ENCODE peak calls at places on chromosomes 11 and 22, in six cellular contexts. One of them, this sample, is unnamed.

GRCh38 chr11:121553806-121554205 is 101.0 kb upstream of the SORL1-AS1 start:
- DNase-seq in IMR-90: peak; percentile 44
- DNase-seq in endodermal cell: peak; percentile 20
- DNase-seq in A549: no peak
- DNase-seq in neural progenitor cell: no peak
- DNase-seq in heart right ventricle: no peak
- DNase-seq in this sample: no peak

GRCh38 chr11:3894128-3894731 is 38.8 kb downstream of the STIM1 start:
- DNase-seq in IMR-90: peak; percentile 22
- DNase-seq in endodermal cell: no peak
- DNase-seq in A549: no peak
- DNase-seq in neural progenitor cell: no peak
- DNase-seq in heart right ventricle: peak; percentile 66
- DNase-seq in this sample: peak; percentile 37

GRCh38 chr22:40182231-40182835 is 4.6 kb downstream of the TNRC6B start:
- DNase-seq in IMR-90: no peak
- DNase-seq in endodermal cell: no peak
- DNase-seq in A549: no peak
- DNase-seq in neural progenitor cell: no peak
- DNase-seq in heart right ventricle: no peak
- DNase-seq in this sample: no peak

GRCh38 chr22:50587407-50587806 is 4.8 kb upstream of the CHKB start:
- DNase-seq in IMR-90: no peak
- DNase-seq in endodermal cell: no peak
- DNase-seq in A549: no peak
- DNase-seq in neural progenitor cell: no peak
- DNase-seq in heart right ventricle: no peak
- DNase-seq in this sample: no peak

GRCh38 chr11:86809561-86809960 is 9.2 kb downstream of the PRSS23 start:
- DNase-seq in IMR-90: no peak
- DNase-seq in endodermal cell: no peak
- DNase-seq in A549: no peak
- DNase-seq in neural progenitor cell: no peak
- DNase-seq in heart right ventricle: no peak
- DNase-seq in this sample: no peak

GRCh38 chr11:10388096-10388495 is 67.0 kb upstream of the AMPD3 start:
- DNase-seq in IMR-90: no peak
- DNase-seq in endodermal cell: no peak
- DNase-seq in A549: no peak
- DNase-seq in neural progenitor cell: no peak
- DNase-seq in heart right ventricle: no peak
- DNase-seq in this sample: no peak

GRCh38 chr11:65209711-65210360 is 28.1 kb downstream of the CAPN1 start:
- DNase-seq in IMR-90: no peak
- DNase-seq in endodermal cell: peak; percentile 28
- DNase-seq in A549: no peak
- DNase-seq in neural progenitor cell: no peak
- DNase-seq in heart right ventricle: no peak
- DNase-seq in this sample: no peak

GRCh38 chr11:798093-798713 is at the start of gene SLC25A22:
- DNase-seq in IMR-90: peak; percentile 71
- DNase-seq in endodermal cell: peak; percentile 92
- DNase-seq in A549: peak; percentile 87
- DNase-seq in neural progenitor cell: peak; percentile 93
- DNase-seq in heart right ventricle: peak; percentile 83
- DNase-seq in this sample: peak; percentile 83

GRCh38 chr11:66889974-66890373 is 33.1 kb downstream of the LRFN4 start:
- DNase-seq in IMR-90: no peak
- DNase-seq in endodermal cell: peak; percentile 54
- DNase-seq in A549: no peak
- DNase-seq in neural progenitor cell: peak; percentile 84
- DNase-seq in heart right ventricle: no peak
- DNase-seq in this sample: peak; percentile 19

GRCh38 chr11:57426754-57427691 is at the start of gene SLC43A3:
- DNase-seq in IMR-90: peak; percentile 82
- DNase-seq in endodermal cell: peak; percentile 89
- DNase-seq in A549: no peak
- DNase-seq in neural progenitor cell: peak; percentile 70
- DNase-seq in heart right ventricle: peak; percentile 77
- DNase-seq in this sample: peak; percentile 80

GRCh38 chr22:22442928-22443709 is 65.4 kb downstream of the ZNF280B start:
- DNase-seq in IMR-90: no peak
- DNase-seq in endodermal cell: no peak
- DNase-seq in A549: no peak
- DNase-seq in neural progenitor cell: no peak
- DNase-seq in heart right ventricle: no peak
- DNase-seq in this sample: no peak

GRCh38 chr11:36354221-36355003 is 58.3 kb downstream of the PRR5L start:
- DNase-seq in IMR-90: peak; percentile 67
- DNase-seq in endodermal cell: no peak
- DNase-seq in A549: no peak
- DNase-seq in neural progenitor cell: no peak
- DNase-seq in heart right ventricle: no peak
- DNase-seq in this sample: no peak

GRCh38 chr22:39560127-39560526 is 10.4 kb upstream of the CACNA1I start:
- DNase-seq in IMR-90: no peak
- DNase-seq in endodermal cell: no peak
- DNase-seq in A549: no peak
- DNase-seq in neural progenitor cell: no peak
- DNase-seq in heart right ventricle: no peak
- DNase-seq in this sample: no peak

GRCh38 chr11:11501546-11502274 is 120.1 kb downstream of the GALNT18 start:
- DNase-seq in IMR-90: no peak
- DNase-seq in endodermal cell: no peak
- DNase-seq in A549: no peak
- DNase-seq in neural progenitor cell: no peak
- DNase-seq in heart right ventricle: no peak
- DNase-seq in this sample: no peak

GRCh38 chr11:93031386-93031785 is 61.9 kb downstream of the MTNR1B start:
- DNase-seq in IMR-90: peak; percentile 82
- DNase-seq in endodermal cell: peak; percentile 91
- DNase-seq in A549: no peak
- DNase-seq in neural progenitor cell: peak; percentile 19
- DNase-seq in heart right ventricle: no peak
- DNase-seq in this sample: no peak

GRCh38 chr11:9176550-9176949 is 85.2 kb upstream of the SCUBE2 start:
- DNase-seq in IMR-90: peak; percentile 35
- DNase-seq in endodermal cell: no peak
- DNase-seq in A549: no peak
- DNase-seq in neural progenitor cell: no peak
- DNase-seq in heart right ventricle: no peak
- DNase-seq in this sample: no peak

DNA sequence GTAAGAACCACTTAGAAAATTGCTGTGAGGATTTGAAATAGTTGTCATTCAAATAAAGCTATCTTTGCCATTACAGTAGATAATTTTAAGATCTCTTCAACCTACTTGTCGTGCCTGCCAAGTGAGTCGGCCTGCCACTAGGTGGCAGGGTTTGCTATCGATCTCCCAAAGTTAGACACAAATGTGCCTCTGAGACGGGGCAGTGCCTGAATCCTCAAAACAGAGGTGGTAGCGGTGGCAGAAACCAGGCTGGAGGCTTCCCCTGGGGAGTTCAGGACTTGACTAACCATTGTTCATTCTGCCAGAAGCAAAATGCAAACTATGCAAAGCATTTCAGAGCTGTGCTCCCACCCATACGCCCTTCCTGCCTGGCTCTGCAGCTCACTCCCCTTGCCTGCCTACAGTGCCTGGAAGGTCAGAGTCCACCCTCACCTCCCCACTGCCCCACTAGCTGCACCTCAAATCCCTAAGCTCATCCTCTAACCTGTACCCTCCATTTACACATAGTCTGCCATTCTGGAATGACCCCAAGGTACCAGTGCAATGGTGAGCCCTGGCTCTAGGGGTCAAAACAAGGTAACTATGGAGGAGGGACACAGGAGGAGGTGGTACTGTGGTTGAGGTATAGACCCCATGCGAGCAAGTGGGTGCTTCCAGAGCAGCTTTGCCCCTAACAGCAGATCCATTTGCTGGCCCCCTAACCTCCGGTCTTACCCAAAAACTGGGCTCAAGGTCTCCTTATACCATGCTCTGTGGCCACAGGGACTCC is 82.1 kb downstream of the C11orf58 start:
- DNase-seq in IMR-90: peak; percentile 61
- DNase-seq in endodermal cell: peak; percentile 95
- DNase-seq in A549: peak; percentile 82
- DNase-seq in neural progenitor cell: peak; percentile 90
- DNase-seq in heart right ventricle: peak; percentile 81
- DNase-seq in this sample: peak; percentile 75
- H3K9me3 ChIP-seq in IMR-90: no peaks in the 10 kb centered on the region
- H3K9me3 ChIP-seq in endodermal cell: no peaks in the 10 kb centered on the region
- H3K9me3 ChIP-seq in A549: no peaks in the 10 kb centered on the region
- H3K9me3 ChIP-seq in neural progenitor cell: no peaks in the 10 kb centered on the region
- H3K9me3 ChIP-seq in heart right ventricle: no peaks in the 10 kb centered on the region
- H3K9me3 ChIP-seq in this sample: no peaks in the 10 kb centered on the region

GRCh38 chr22:48091656-48092223 is 1329.3 kb downstream of the TBC1D22A start:
- DNase-seq in IMR-90: no peak
- DNase-seq in endodermal cell: peak; percentile 18
- DNase-seq in A549: no peak
- DNase-seq in neural progenitor cell: no peak
- DNase-seq in heart right ventricle: no peak
- DNase-seq in this sample: no peak

GRCh38 chr22:48088926-48089536 is 1326.6 kb downstream of the TBC1D22A start:
- DNase-seq in IMR-90: no peak
- DNase-seq in endodermal cell: peak; percentile 39
- DNase-seq in A549: no peak
- DNase-seq in neural progenitor cell: no peak
- DNase-seq in heart right ventricle: no peak
- DNase-seq in this sample: no peak

GRCh38 chr22:48091060-48091650 is 1328.7 kb downstream of the TBC1D22A start:
- DNase-seq in IMR-90: no peak
- DNase-seq in endodermal cell: peak; percentile 20
- DNase-seq in A549: no peak
- DNase-seq in neural progenitor cell: no peak
- DNase-seq in heart right ventricle: no peak
- DNase-seq in this sample: no peak

GRCh38 chr22:48089601-48090331 is 1327.3 kb downstream of the TBC1D22A start:
- DNase-seq in IMR-90: no peak
- DNase-seq in endodermal cell: peak; percentile 43
- DNase-seq in A549: peak; percentile 16
- DNase-seq in neural progenitor cell: no peak
- DNase-seq in heart right ventricle: peak; percentile 53
- DNase-seq in this sample: peak; percentile 61

DNA sequence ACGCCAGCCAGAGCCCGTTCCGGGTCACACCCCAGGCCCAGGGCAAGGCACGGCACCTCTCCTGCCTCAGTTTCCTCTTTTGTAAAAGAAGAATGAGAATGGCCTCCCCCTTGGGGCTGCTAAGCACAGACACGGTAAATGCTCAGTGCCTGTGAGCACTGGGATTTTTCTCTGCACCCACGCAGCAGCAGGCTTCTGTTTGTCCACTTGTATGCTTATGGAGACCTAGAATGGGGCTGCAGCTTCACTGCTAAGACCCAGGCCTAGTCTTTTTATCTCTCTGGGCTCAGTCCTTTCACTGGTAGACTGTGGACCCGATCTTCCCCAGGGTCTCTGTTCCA is 1327.9 kb downstream of the TBC1D22A start:
- DNase-seq in IMR-90: no peak
- DNase-seq in endodermal cell: no peak
- DNase-seq in A549: no peak
- DNase-seq in neural progenitor cell: no peak
- DNase-seq in heart right ventricle: no peak
- DNase-seq in this sample: no peak
- H3K9me3 ChIP-seq in IMR-90: peaks cover 35% of the 10 kb centered on the region
- H3K9me3 ChIP-seq in endodermal cell: no peaks in the 10 kb centered on the region
- H3K9me3 ChIP-seq in A549: no peaks in the 10 kb centered on the region
- H3K9me3 ChIP-seq in neural progenitor cell: no peaks in the 10 kb centered on the region
- H3K9me3 ChIP-seq in heart right ventricle: no peaks in the 10 kb centered on the region
- H3K9me3 ChIP-seq in this sample: no peaks in the 10 kb centered on the region

GRCh38 chr22:49330421-49331222 is 497.1 kb downstream of the BRD1 start:
- DNase-seq in IMR-90: no peak
- DNase-seq in endodermal cell: peak; percentile 28
- DNase-seq in A549: no peak
- DNase-seq in neural progenitor cell: no peak
- DNase-seq in heart right ventricle: no peak
- DNase-seq in this sample: peak; percentile 14

GRCh38 chr22:49332691-49333090 is 495.0 kb downstream of the BRD1 start:
- DNase-seq in IMR-90: no peak
- DNase-seq in endodermal cell: peak; percentile 21
- DNase-seq in A549: no peak
- DNase-seq in neural progenitor cell: no peak
- DNase-seq in heart right ventricle: no peak
- DNase-seq in this sample: peak; percentile 11

GRCh38 chr22:49331223-49331815 is 496.4 kb downstream of the BRD1 start:
- DNase-seq in IMR-90: no peak
- DNase-seq in endodermal cell: peak; percentile 13
- DNase-seq in A549: no peak
- DNase-seq in neural progenitor cell: no peak
- DNase-seq in heart right ventricle: no peak
- DNase-seq in this sample: peak; percentile 8

GRCh38 chr22:49333206-49333605 is 494.5 kb downstream of the BRD1 start:
- DNase-seq in IMR-90: no peak
- DNase-seq in endodermal cell: no peak
- DNase-seq in A549: no peak
- DNase-seq in neural progenitor cell: no peak
- DNase-seq in heart right ventricle: no peak
- DNase-seq in this sample: no peak

GRCh38 chr22:49331878-49332277 is 495.8 kb downstream of the BRD1 start:
- DNase-seq in IMR-90: no peak
- DNase-seq in endodermal cell: peak; percentile 17
- DNase-seq in A549: no peak
- DNase-seq in neural progenitor cell: no peak
- DNase-seq in heart right ventricle: no peak
- DNase-seq in this sample: no peak
- H3K9me3 ChIP-seq in IMR-90: peaks cover 60% of the 10 kb centered on the region
- H3K9me3 ChIP-seq in endodermal cell: no peaks in the 10 kb centered on the region
- H3K9me3 ChIP-seq in A549: no peaks in the 10 kb centered on the region
- H3K9me3 ChIP-seq in neural progenitor cell: no peaks in the 10 kb centered on the region
- H3K9me3 ChIP-seq in heart right ventricle: no peaks in the 10 kb centered on the region
- H3K9me3 ChIP-seq in this sample: no peaks in the 10 kb centered on the region

GRCh38 chr22:48858121-48858520 is 969.6 kb downstream of the BRD1 start:
- DNase-seq in IMR-90: no peak
- DNase-seq in endodermal cell: no peak
- DNase-seq in A549: no peak
- DNase-seq in neural progenitor cell: no peak
- DNase-seq in heart right ventricle: no peak
- DNase-seq in this sample: no peak
- H3K9me3 ChIP-seq in IMR-90: peaks cover 51% of the 10 kb centered on the region
- H3K9me3 ChIP-seq in endodermal cell: no peaks in the 10 kb centered on the region
- H3K9me3 ChIP-seq in A549: no peaks in the 10 kb centered on the region
- H3K9me3 ChIP-seq in neural progenitor cell: no peaks in the 10 kb centered on the region
- H3K9me3 ChIP-seq in heart right ventricle: no peaks in the 10 kb centered on the region
- H3K9me3 ChIP-seq in this sample: no peaks in the 10 kb centered on the region

GRCh38 chr22:48102581-48102980 is 1340.1 kb downstream of the TBC1D22A start:
- DNase-seq in IMR-90: no peak
- DNase-seq in endodermal cell: no peak
- DNase-seq in A549: no peak
- DNase-seq in neural progenitor cell: no peak
- DNase-seq in heart right ventricle: no peak
- DNase-seq in this sample: peak; percentile 22
- H3K9me3 ChIP-seq in IMR-90: peaks cover 50% of the 10 kb centered on the region
- H3K9me3 ChIP-seq in endodermal cell: no peaks in the 10 kb centered on the region
- H3K9me3 ChIP-seq in A549: no peaks in the 10 kb centered on the region
- H3K9me3 ChIP-seq in neural progenitor cell: no peaks in the 10 kb centered on the region
- H3K9me3 ChIP-seq in heart right ventricle: no peaks in the 10 kb centered on the region
- H3K9me3 ChIP-seq in this sample: no peaks in the 10 kb centered on the region